ENCODE peak calls at places on chromosomes 12 and 14, in seven cellular contexts. A, S, M, X, O, P and B are unnamed samples.

GRCh38 chr14:104359969-104360442 is 219.6 kb upstream of the C14orf180 start:
- DNase-seq in A (no peak), S (no peak), M (no peak), X (no peak), O (no peak), P (no peak), B (peak)

GRCh38 chr12:67764946-67765619 is 116.5 kb downstream of the DYRK2 start:
- DNase-seq in A (no peak), S (no peak), M (no peak), X (no peak), O (no peak), P (no peak), B (no peak)

GRCh38 chr12:84397279-84397678 is 515.3 kb downstream of the SLC6A15 start:
- DNase-seq in A (no peak), S (no peak), M (no peak), X (no peak), O (no peak), P (no peak), B (no peak)

GRCh38 chr14:55951366-55952206 is 166.6 kb upstream of the PELI2 start:
- DNase-seq in A (no peak), S (no peak), M (no peak), X (no peak), O (no peak), P (no peak), B (no peak)

GRCh38 chr12:71125515-71125914 is 32.3 kb downstream of the TSPAN8 start:
- DNase-seq in A (no peak), S (no peak), M (no peak), X (no peak), O (no peak), P (no peak), B (no peak)

GRCh38 chr12:14723763-14724162 is 27.4 kb upstream of the GUCY2C start:
- DNase-seq in A (peak), S (peak), M (peak), X (no peak), O (peak), P (peak), B (peak)

GRCh38 chr14:51328089-51328941 is 88.3 kb downstream of the TMX1 start:
- DNase-seq in A (peak), S (no peak), M (peak), X (no peak), O (peak), P (no peak), B (no peak)

GRCh38 chr12:100675432-100675831 is 101.9 kb downstream of the GAS2L3 start:
- DNase-seq in A (peak), S (no peak), M (peak), X (no peak), O (no peak), P (no peak), B (no peak)

GRCh38 chr14:21267886-21268611 is 1.2 kb downstream of the HNRNPC start:
- DNase-seq in A (no peak), S (no peak), M (no peak), X (no peak), O (no peak), P (no peak), B (no peak)

GRCh38 chr12:133057446-133057845 is 20.1 kb downstream of the ZNF84 start:
- DNase-seq in A (no peak), S (no peak), M (no peak), X (no peak), O (no peak), P (no peak), B (no peak)

GRCh38 chr12:116434155-116435065 is 124.8 kb upstream of the MAP1LC3B2 start:
- DNase-seq in A (no peak), S (no peak), M (peak), X (peak), O (no peak), P (no peak), B (peak)

GRCh38 chr12:130747867-130748740 is 32.0 kb upstream of the RIMBP2 start:
- DNase-seq in A (peak), S (peak), M (peak), X (no peak), O (peak), P (peak), B (peak)